ENCODE peak calls at places on chromosomes 16 and 17, in nine cellular contexts. N, V, A, R, M, S, F, P and H are unnamed samples.

GRCh38 chr16:2154533-2155090 is 970 bp upstream of the TRAF7 start:
- DNase-seq in N (no peak), A (no peak), F (no peak), V (no peak), M (no peak), P (no peak), R (no peak), S (no peak), H (no peak)

GRCh38 chr16:23981429-23982399 is 145.9 kb downstream of the PRKCB start:
- DNase-seq in S (no peak), R (no peak), F (no peak), M (no peak), V (no peak), P (no peak), A (no peak), N (no peak), H (no peak)

GRCh38 chr16:68404736-68405345 is 43.5 kb downstream of the SMPD3 start:
- DNase-seq in N (no peak), V (no peak), P (peak; percentile 88), M (no peak), S (no peak), A (no peak), F (no peak), R (no peak), H (no peak)

GRCh38 chr16:67544329-67544841 is 15.8 kb downstream of the RIPOR1 start:
- DNase-seq in S (peak; percentile 77), A (no peak), P (no peak), N (no peak), V (no peak), R (no peak), F (no peak), M (no peak), H (no peak)

GRCh38 chr16:83930730-83931500 is 22.1 kb upstream of the OSGIN1 start:
- DNase-seq in V (no peak), F (no peak), P (no peak), R (no peak), S (peak; percentile 74), M (no peak), N (peak; percentile 15), A (no peak), H (no peak)

GRCh38 chr17:47875011-47875471 is 21.0 kb upstream of the SP2 start:
- DNase-seq in S (no peak), F (no peak), A (no peak), P (no peak), N (no peak), V (no peak), R (no peak), M (no peak), H (no peak)

GRCh38 chr17:794876-795275 is 12.7 kb downstream of the MRM3 start:
- DNase-seq in P (peak; percentile 82), S (peak; percentile 96), F (peak; percentile 79), A (peak; percentile 47), R (peak; percentile 64), V (peak; percentile 65), M (peak; percentile 87), N (peak; percentile 85), H (peak; percentile 94)

GRCh38 chr17:57761887-57762286 is 16.8 kb upstream of the CCDC182 start:
- DNase-seq in S (no peak), A (no peak), M (no peak), N (no peak), V (no peak), R (no peak), F (no peak), P (no peak), H (no peak)

GRCh38 chr16:3938843-3939624 is 58.5 kb upstream of the CREBBP start:
- DNase-seq in R (peak; percentile 75), S (peak; percentile 77), A (no peak), F (no peak), P (no peak), V (peak; percentile 59), N (peak; percentile 47), M (peak; percentile 43), H (no peak)

GRCh38 chr16:728131-728889 is 1.4 kb downstream of the HAGHL start:
- DNase-seq in N (peak; percentile 67), R (peak; percentile 90), F (no peak), V (peak; percentile 41), M (peak; percentile 65), A (peak; percentile 86), S (peak; percentile 84), P (peak; percentile 47), H (no peak)

GRCh38 chr16:84547539-84548058 is 43.1 kb upstream of the MEAK7 start:
- DNase-seq in S (no peak), A (no peak), V (no peak), N (no peak), P (no peak), F (no peak), R (no peak), M (no peak), H (no peak)

GRCh38 chr16:66574081-66574480 is 5.2 kb upstream of the CMTM2 start:
- DNase-seq in A (no peak), M (no peak), F (no peak), S (no peak), N (no peak), P (no peak), R (no peak), V (no peak), H (no peak)

GRCh38 chr16:85945424-85945751 is 46.4 kb downstream of the IRF8 start:
- DNase-seq in A (no peak), N (no peak), P (peak; percentile 70), M (no peak), V (no peak), F (no peak), S (no peak), R (no peak), H (no peak)

GRCh38 chr16:85946680-85947510 is 47.9 kb downstream of the IRF8 start:
- DNase-seq in R (no peak), N (no peak), F (no peak), M (no peak), V (no peak), S (no peak), A (no peak), P (no peak), H (no peak)

GRCh38 chr16:85941863-85942644 is 43.1 kb downstream of the IRF8 start:
- DNase-seq in M (no peak), A (no peak), P (no peak), V (no peak), R (no peak), S (no peak), N (no peak), F (no peak), H (no peak)

GRCh38 chr16:85944572-85945423 is 45.8 kb downstream of the IRF8 start:
- DNase-seq in P (no peak), V (no peak), F (no peak), S (no peak), A (no peak), R (no peak), N (no peak), M (no peak), H (no peak)

DNA sequence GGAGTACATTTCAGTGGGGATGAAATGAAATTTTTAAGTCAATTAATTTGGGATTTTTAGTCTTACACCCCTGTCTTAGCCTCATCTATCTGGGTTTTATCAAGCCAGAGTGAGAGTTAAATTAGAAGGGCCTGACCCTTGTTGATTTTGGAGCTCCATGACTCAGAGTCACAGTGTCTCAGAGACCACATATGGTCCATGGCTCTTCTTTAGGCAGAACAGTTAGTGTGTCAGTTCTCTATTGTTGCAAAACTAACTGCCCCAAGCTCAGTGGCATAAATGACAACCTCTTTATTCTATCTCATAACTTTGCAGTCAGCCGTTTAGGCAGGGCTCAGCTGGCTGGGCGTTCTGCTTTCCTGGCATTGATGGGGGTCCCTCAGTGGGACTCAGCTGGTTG is 44.7 kb downstream of the IRF8 start:
- DNase-seq in P (no peak), N (no peak), A (no peak), M (no peak), S (no peak), V (no peak), F (no peak), R (no peak), H (no peak)
- H3K27ac ChIP-seq in P (no peak overlapping the region), N (no peak overlapping the region), A (no peak overlapping the region), M (no peak overlapping the region), S (no peak overlapping the region), V (no peak overlapping the region), F (no peak overlapping the region), R (no peak overlapping the region), H (no peak overlapping the region)

GRCh38 chr17:16275024-16275423 is 58.0 kb downstream of the PIGL start:
- DNase-seq in N (no peak), F (no peak), R (no peak), P (no peak), M (no peak), S (no peak), V (no peak), A (no peak), H (no peak)
- H3K9me3 ChIP-seq in N (no peaks in the 10 kb centered on the region), F (no peaks in the 10 kb centered on the region), R (no peaks in the 10 kb centered on the region), P (no peaks in the 10 kb centered on the region), M (no peaks in the 10 kb centered on the region), S (no peaks in the 10 kb centered on the region), V (no peaks in the 10 kb centered on the region), A (no peaks in the 10 kb centered on the region), H (no peaks in the 10 kb centered on the region)

DNA sequence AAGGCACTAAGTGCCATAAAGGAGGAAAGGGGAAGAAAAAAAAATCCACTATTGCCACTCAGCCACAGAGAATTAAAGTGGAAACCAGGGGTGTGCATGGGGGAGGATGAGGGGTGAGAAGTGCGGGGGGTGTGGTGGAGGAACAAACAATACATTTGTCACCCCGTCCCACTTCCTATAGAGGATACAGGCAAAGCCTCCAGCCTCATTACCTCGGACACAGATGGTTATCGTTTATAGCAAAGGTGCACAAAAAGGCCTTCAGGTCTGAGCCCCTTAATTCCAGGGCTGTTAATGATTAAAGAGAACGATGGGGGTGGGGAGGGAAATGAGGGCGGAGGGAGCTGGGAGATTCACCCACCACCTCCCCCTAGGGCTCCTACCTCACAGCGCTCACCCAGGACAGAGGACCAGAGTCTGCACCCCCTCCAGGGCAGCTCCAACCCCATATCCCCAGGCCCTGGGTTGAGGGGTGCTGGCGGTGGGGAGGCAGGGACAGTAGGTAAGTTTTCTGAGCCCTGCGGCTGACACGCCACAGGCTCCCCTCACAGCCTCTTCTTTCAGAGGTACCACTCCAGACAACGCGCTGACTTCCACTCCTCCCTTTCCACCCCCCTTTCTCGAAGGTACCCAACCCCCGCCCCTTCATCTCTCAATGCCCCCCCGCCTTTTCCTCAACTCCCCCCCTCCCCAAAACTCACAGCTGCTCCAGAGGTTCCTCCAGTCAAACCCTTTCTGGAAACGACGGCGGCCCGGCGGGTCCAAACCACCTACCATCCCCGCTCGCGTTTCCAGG is 457 bp downstream of the DCUN1D3 start:
- DNase-seq in P (no peak), M (peak; percentile 21), R (peak; percentile 37), S (peak; percentile 79), A (no peak), N (no peak), V (no peak), F (peak; percentile 18), H (peak; percentile 80)
- H3K27ac ChIP-seq in P (peak overlapping the region; percentile 92), M (peak overlapping the region; percentile 99), R (peak overlapping the region; percentile 92), S (peak overlapping the region; percentile 87), A (peak overlapping the region; percentile 51), N (peak overlapping the region; percentile 96), V (peak overlapping the region; percentile 96), F (peak overlapping the region; percentile 91), H (peak overlapping the region; percentile 97)

DNA sequence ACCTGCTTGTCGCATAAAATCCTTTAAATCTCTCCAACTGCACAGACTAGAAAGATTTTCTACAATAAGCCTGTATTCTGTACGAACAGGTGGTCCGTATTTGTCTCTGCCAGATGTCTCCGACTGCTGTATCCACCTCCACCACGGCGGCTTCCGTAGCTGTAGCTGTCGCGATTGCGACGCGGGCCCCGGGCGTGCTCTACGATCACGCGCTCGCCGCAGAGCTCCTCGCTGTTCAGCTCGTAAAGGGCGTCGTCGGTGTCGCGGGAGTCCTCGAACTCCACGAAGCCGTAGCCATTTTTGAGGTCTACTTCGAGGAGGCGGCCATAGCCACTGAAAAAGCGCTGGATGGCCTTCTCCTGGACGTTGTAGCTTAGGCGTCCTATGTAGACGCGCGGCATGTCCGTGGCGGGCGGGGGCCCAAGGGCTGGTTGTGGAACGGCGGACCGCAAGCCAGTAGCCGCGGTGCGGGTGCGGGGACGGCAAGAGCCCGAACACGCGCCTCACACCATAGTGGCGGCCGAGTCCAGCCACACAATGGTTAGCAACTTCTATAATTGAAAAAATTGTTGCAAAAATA is 36.1 kb downstream of the ZNF624 start:
- DNase-seq in S (no peak), M (no peak), V (no peak), F (no peak), R (no peak), N (no peak), P (no peak), A (no peak), H (no peak)
- H3K9me3 ChIP-seq in S (no peaks in the 10 kb centered on the region), M (peaks cover 99% of the 10 kb centered on the region), V (no peaks in the 10 kb centered on the region), F (no peaks in the 10 kb centered on the region), R (peaks cover 3% of the 10 kb centered on the region), N (peaks cover 70% of the 10 kb centered on the region), P (no peaks in the 10 kb centered on the region), A (peaks cover 31% of the 10 kb centered on the region), H (peaks cover 32% of the 10 kb centered on the region)